ENCODE peak calls at places on chromosome X, in six cellular contexts. R is GM12865; P is cardiac muscle cell; W is left lung; C is CD8-positive, alpha-beta T cell; I is hepatocyte. Z is an unnamed sample.

GRCh38 chrX:53939127-53939526 is 105.1 kb downstream of the PHF8 start:
- DNase-seq in R (no peak), P (no peak), W (no peak), C (no peak), I (no peak), Z (no peak)

GRCh38 chrX:14398725-14399124 is 130.6 kb upstream of the GLRA2 start:
- DNase-seq in R (no peak), P (no peak), W (no peak), C (no peak), I (peak), Z (no peak)

GRCh38 chrX:46295963-46296362 is 249.3 kb downstream of the ZNF674 start:
- DNase-seq in R (no peak), P (no peak), W (no peak), C (no peak), I (no peak), Z (no peak)

GRCh38 chrX:140360924-140361323 is 143.9 kb downstream of the SOX3 start:
- DNase-seq in R (no peak), P (no peak), W (no peak), C (no peak), I (no peak), Z (no peak)

GRCh38 chrX:134431894-134432293 is 28.1 kb upstream of the HPRT1 start:
- DNase-seq in R (peak), P (no peak), W (no peak), C (no peak), I (no peak), Z (no peak)

GRCh38 chrX:111861605-111862004 is 14.4 kb upstream of the TRPC5OS start:
- DNase-seq in R (no peak), P (no peak), W (no peak), C (no peak), I (no peak), Z (no peak)

GRCh38 chrX:83508006-83508405 is at the start of gene POU3F4:
- DNase-seq in R (no peak), P (peak), W (no peak), C (no peak), I (no peak), Z (no peak)

GRCh38 chrX:45479835-45480422 is 279.3 kb upstream of the DIPK2B start:
- DNase-seq in R (no peak), P (no peak), W (no peak), C (no peak), I (peak), Z (no peak)

GRCh38 chrX:53265771-53266170 is 15.6 kb downstream of the IQSEC2 start:
- DNase-seq in R (no peak), P (no peak), W (no peak), C (no peak), I (no peak), Z (no peak)

GRCh38 chrX:120468071-120468470 is 1.0 kb downstream of the LAMP2 start:
- DNase-seq in R (peak), P (no peak), W (no peak), C (no peak), I (no peak), Z (no peak)

GRCh38 chrX:5086388-5086787 is 1142.3 kb downstream of the NLGN4X start:
- DNase-seq in R (no peak), P (no peak), W (no peak), C (no peak), I (no peak), Z (no peak)

GRCh38 chrX:2696698-2697215 is 5.7 kb downstream of the CD99 start:
- DNase-seq in R (peak), P (no peak), W (no peak), C (peak), I (no peak), Z (no peak)

GRCh38 chrX:153926863-153927685 is 1.0 kb upstream of the ARHGAP4 start:
- DNase-seq in R (peak), P (no peak), W (peak), C (peak), I (peak), Z (no peak)

GRCh38 chrX:150566734-150567182 is 1.7 kb upstream of the MTM1 start:
- DNase-seq in R (no peak), P (no peak), W (no peak), C (no peak), I (no peak), Z (no peak)

GRCh38 chrX:292900-293897 is 12.0 kb downstream of the PLCXD1 start:
- DNase-seq in R (no peak), P (no peak), W (peak), C (peak), I (no peak), Z (no peak)

GRCh38 chrX:9278475-9279270 is 186.2 kb upstream of the TBL1X start:
- DNase-seq in R (no peak), P (no peak), W (no peak), C (no peak), I (no peak), Z (no peak)
- H3K4me3 ChIP-seq in R (no peak), P (no peak), W (no peak), C (no peak), I (no peak), Z (peak)

DNA sequence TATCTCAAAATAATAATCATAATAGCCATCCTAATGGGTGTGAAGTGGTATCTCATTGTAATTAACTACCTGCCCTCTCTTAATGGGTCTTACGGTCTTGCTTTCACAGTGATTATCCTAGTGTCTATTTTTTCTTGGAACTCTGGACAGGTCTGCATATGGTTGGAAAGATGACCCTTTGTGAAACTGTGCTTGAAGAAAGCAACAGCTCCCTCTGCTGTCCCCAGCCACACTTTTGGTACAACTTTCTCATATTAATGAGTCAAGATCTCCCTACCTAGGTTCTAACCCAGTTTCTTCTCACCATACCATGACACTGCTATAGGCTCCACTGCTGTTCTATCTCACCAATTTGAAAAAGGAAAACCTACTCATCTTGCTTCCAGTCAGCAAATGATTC is 2.4 kb downstream of the TFDP3 start:
- DNase-seq in R (no peak), P (peak), W (no peak), C (no peak), I (peak), Z (no peak)
- TF ChIP-seq CTCF in R (peak), P (peak), W (no peak), C (no peak), I (peak), Z (no peak)

DNA sequence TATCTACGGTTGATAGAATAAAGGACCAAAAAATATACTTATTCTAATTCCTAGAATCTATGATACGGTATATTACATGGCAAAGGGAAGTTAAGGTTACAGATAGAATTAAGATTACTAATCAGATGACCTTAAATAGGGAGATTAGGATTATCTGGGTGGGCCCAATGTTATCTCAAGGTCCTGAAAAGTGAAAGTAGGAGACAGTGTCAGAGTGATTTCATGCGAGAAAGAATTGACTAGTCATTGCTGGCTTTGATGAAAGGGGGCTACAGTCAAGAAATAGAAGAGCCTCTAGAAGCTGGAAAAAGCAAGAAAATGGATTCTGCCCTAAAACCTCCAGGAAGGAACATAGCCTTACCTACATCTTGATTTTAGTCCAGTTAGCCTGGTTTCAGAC is 176.9 kb upstream of the PPP1R2C start:
- DNase-seq in R (peak), P (no peak), W (no peak), C (no peak), I (no peak), Z (no peak)
- H3K4me3 ChIP-seq in R (no peak), P (no peak), W (no peak), C (no peak), I (no peak), Z (no peak)

DNA sequence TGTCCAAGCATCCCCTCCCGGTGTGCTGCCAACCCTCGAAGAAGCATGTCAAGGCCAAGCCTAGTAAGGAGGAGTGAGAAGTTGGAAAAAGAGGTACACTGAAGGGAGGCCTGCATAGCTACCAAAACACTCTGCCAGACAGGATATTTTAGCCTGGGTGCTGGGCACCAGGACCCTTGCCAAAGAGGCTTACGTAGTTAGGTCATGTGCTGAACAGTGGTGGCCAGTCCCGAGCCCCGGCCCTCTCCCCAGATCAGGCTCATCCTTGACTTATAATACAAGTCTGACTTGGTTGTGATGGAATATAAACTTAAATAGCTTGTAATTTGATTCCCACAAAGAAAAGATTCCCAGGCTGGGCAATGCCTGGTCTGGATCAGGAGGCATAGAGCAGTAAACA is 149.3 kb downstream of the ARHGEF9 start:
- DNase-seq in R (no peak), P (no peak), W (peak), C (no peak), I (no peak), Z (no peak)
- TF ChIP-seq CTCF in R (no peak), P (no peak), W (no peak), C (no peak), I (no peak), Z (no peak)

DNA sequence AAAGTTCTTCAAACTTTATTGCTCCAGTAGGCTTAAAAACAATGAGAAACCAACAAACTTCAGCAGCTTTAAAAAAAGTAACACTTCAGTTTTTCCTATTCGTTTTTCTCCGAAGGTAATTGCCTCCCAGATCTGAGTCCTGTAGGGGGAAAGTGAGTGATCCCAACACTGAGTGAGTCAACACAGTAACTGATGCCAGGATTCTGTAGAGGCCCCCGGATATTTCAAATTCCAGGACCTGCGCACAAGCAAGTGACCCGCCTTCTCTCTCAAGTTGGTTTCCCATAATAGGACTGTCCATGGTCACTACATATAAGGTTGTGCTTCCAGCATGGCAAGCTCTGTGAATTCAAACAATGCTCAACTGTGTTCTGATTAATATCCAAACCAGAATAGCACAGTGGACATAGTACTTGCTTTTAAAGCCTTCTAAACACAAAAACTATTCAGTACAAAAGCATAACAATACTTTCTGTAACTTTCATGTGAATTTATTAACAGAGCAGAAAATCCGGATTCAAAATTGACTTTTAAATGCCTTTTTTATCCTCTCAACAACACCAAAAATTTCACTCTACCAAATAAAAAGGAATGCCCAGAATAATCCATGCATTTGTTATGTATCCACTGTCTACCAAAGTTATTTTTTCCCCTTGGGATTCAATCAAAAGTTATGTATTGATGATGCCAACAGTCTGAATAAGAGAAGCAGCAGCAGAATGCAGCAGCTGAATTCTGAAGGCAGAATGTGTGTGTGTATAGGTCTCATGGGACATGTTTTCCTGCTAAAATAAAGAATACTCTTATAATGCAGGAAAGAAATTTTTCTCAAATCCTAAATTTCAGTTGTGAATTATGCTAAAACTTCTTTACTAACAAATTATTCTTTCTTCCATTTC is at the start of gene DMD:
- DNase-seq in R (no peak), P (peak), W (no peak), C (no peak), I (peak), Z (peak)
- H3K4me3 ChIP-seq in R (no peak), P (peak), W (peak), C (no peak), I (peak), Z (peak)

DNA sequence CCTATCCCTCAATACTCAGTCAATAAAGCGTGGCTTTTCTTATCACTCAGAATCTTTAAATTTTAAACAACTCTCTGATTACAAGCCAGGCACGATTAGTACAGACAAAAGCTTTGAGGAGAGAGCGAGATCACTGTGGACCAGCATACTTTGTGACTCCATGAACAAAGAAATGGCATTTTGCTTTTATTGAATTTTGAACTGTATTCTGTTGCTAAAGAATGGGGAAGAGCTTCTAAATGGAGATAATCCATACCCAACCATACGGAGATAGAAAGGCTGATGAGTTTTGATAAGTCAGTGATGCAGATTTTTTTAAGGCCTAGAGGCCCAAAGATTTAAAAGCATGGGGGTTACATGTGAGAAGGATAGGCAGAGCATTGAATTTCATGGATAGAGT is 259.1 kb downstream of the DACH2 start:
- DNase-seq in R (no peak), P (no peak), W (no peak), C (no peak), I (no peak), Z (no peak)
- TF ChIP-seq CTCF in R (no peak), P (no peak), W (no peak), C (no peak), I (no peak), Z (no peak)

DNA sequence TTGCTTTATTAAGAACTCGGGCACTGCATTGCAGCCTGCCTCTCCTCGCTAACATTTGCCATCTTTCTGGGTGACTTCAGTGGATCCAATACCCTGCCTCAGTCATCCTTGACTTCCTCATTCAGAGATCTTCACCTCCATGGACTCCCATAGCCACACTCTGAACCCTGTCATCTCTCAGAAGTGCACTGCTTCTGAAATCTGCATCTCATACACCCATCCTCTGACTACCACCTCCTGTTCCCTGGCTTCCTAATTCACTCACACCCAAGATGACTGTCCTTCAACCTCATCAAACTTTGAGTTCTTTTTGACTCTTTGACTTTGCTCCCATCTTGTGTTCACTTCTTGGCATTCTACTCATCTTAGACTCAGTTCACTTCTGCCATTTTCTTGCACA is 25.3 kb upstream of the CYBB start:
- DNase-seq in R (peak), P (no peak), W (no peak), C (no peak), I (no peak), Z (no peak)
- H3K4me3 ChIP-seq in R (peak), P (no peak), W (no peak), C (peak), I (no peak), Z (no peak)

DNA sequence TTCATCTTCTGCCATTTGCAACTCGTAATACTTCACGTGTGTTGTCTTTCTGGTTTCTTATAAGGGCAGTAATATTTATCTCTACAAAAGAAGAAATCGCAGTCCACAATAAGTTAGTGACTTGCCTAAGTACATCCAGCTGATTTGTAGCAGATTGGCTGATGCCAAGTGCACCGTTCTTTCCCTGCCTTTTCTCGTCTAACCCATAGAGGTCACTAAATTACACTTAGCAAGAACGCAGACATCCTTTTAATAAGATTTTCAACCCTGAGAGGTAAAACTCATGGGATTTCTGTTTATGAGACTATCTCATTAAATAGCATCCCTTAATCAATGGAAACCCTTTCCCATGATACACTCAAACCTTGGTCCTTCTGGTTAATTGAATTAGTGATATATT is 408.6 kb upstream of the ACTRT1 start:
- DNase-seq in R (no peak), P (no peak), W (no peak), C (no peak), I (peak), Z (no peak)
- TF ChIP-seq CTCF in R (no peak), P (no peak), W (no peak), C (no peak), I (peak), Z (no peak)

GRCh38 chrX:19674041-19674769 is 158.9 kb upstream of the MAP3K15 start:
- DNase-seq in R (no peak), P (no peak), W (no peak), C (no peak), I (no peak), Z (no peak)

GRCh38 chrX:19673334-19674040 is 158.2 kb upstream of the MAP3K15 start:
- DNase-seq in R (no peak), P (no peak), W (peak), C (no peak), I (peak), Z (peak)

GRCh38 chrX:19670321-19670750 is 155.0 kb upstream of the MAP3K15 start:
- DNase-seq in R (no peak), P (no peak), W (no peak), C (no peak), I (peak), Z (no peak)

GRCh38 chrX:19672211-19672814 is 157.0 kb upstream of the MAP3K15 start:
- DNase-seq in R (no peak), P (no peak), W (no peak), C (no peak), I (peak), Z (no peak)

GRCh38 chrX:19670854-19671620 is 155.7 kb upstream of the MAP3K15 start:
- DNase-seq in R (no peak), P (no peak), W (no peak), C (no peak), I (peak), Z (no peak)
- H3K4me3 ChIP-seq in R (no peak), P (no peak), W (no peak), C (no peak), I (no peak), Z (no peak)

Z was measured in coronary artery.